ENCODE peak calls at places on chromosomes 16 and 17, in four cellular contexts. One of them, this sample, is unnamed.

GRCh38 chr16:4264546-4264945 is 8.3 kb downstream of the TFAP4 start:
- DNase-seq in putamen: no peak
- DNase-seq in Daoy: no peak
- DNase-seq in stimulated activated CD4-positive, alpha-beta T cell treated with anti-CD3 and anti-CD28 coated beads, Interleukin-4, amount 100 ng/mL, for 24 hours: no peak
- DNase-seq in this sample: no peak

GRCh38 chr16:71896688-71897368 is 1.5 kb downstream of the IST1 start:
- DNase-seq in putamen: no peak
- DNase-seq in Daoy: no peak
- DNase-seq in stimulated activated CD4-positive, alpha-beta T cell treated with anti-CD3 and anti-CD28 coated beads, Interleukin-4, amount 100 ng/mL, for 24 hours: no peak
- DNase-seq in this sample: no peak

GRCh38 chr16:58584831-58585505 is 44.7 kb downstream of the CNOT1 start:
- DNase-seq in putamen: no peak
- DNase-seq in Daoy: no peak
- DNase-seq in stimulated activated CD4-positive, alpha-beta T cell treated with anti-CD3 and anti-CD28 coated beads, Interleukin-4, amount 100 ng/mL, for 24 hours: no peak
- DNase-seq in this sample: no peak

GRCh38 chr17:17300624-17301568 is 2.3 kb upstream of the NT5M start:
- DNase-seq in putamen: no peak
- DNase-seq in Daoy: peak; percentile 68
- DNase-seq in stimulated activated CD4-positive, alpha-beta T cell treated with anti-CD3 and anti-CD28 coated beads, Interleukin-4, amount 100 ng/mL, for 24 hours: peak; percentile 59
- DNase-seq in this sample: no peak

GRCh38 chr17:56710986-56711385 is 117.5 kb downstream of the NOG start:
- DNase-seq in putamen: no peak
- DNase-seq in Daoy: no peak
- DNase-seq in stimulated activated CD4-positive, alpha-beta T cell treated with anti-CD3 and anti-CD28 coated beads, Interleukin-4, amount 100 ng/mL, for 24 hours: no peak
- DNase-seq in this sample: peak; percentile 57

GRCh38 chr17:77698903-77699615 is 259.4 kb upstream of the TNRC6C start:
- DNase-seq in putamen: no peak
- DNase-seq in Daoy: no peak
- DNase-seq in stimulated activated CD4-positive, alpha-beta T cell treated with anti-CD3 and anti-CD28 coated beads, Interleukin-4, amount 100 ng/mL, for 24 hours: no peak
- DNase-seq in this sample: no peak

GRCh38 chr16:67563708-67564468 is 1.6 kb downstream of the CTCF start:
- DNase-seq in putamen: no peak
- DNase-seq in Daoy: no peak
- DNase-seq in stimulated activated CD4-positive, alpha-beta T cell treated with anti-CD3 and anti-CD28 coated beads, Interleukin-4, amount 100 ng/mL, for 24 hours: peak; percentile 38
- DNase-seq in this sample: peak; percentile 21

GRCh38 chr17:37791434-37791833 is 46.6 kb upstream of the HNF1B start:
- DNase-seq in putamen: no peak
- DNase-seq in Daoy: peak; percentile 54
- DNase-seq in stimulated activated CD4-positive, alpha-beta T cell treated with anti-CD3 and anti-CD28 coated beads, Interleukin-4, amount 100 ng/mL, for 24 hours: peak; percentile 54
- DNase-seq in this sample: peak; percentile 52

GRCh38 chr16:22220714-22221113 is 14.6 kb downstream of the EEF2K start:
- DNase-seq in putamen: peak; percentile 42
- DNase-seq in Daoy: no peak
- DNase-seq in stimulated activated CD4-positive, alpha-beta T cell treated with anti-CD3 and anti-CD28 coated beads, Interleukin-4, amount 100 ng/mL, for 24 hours: no peak
- DNase-seq in this sample: peak; percentile 80

GRCh38 chr17:41539071-41539492 is 11.0 kb upstream of the KRT19 start:
- DNase-seq in putamen: no peak
- DNase-seq in Daoy: peak; percentile 17
- DNase-seq in stimulated activated CD4-positive, alpha-beta T cell treated with anti-CD3 and anti-CD28 coated beads, Interleukin-4, amount 100 ng/mL, for 24 hours: no peak
- DNase-seq in this sample: no peak

GRCh38 chr16:67150058-67150832 is 553 bp downstream of the B3GNT9 start:
- DNase-seq in putamen: no peak
- DNase-seq in Daoy: no peak
- DNase-seq in stimulated activated CD4-positive, alpha-beta T cell treated with anti-CD3 and anti-CD28 coated beads, Interleukin-4, amount 100 ng/mL, for 24 hours: peak; percentile 49
- DNase-seq in this sample: peak; percentile 61

GRCh38 chr17:79974786-79975497 is 60.7 kb downstream of the TBC1D16 start:
- DNase-seq in putamen: no peak
- DNase-seq in Daoy: no peak
- DNase-seq in stimulated activated CD4-positive, alpha-beta T cell treated with anti-CD3 and anti-CD28 coated beads, Interleukin-4, amount 100 ng/mL, for 24 hours: no peak
- DNase-seq in this sample: no peak

GRCh38 chr16:51755039-51755501 is 604.0 kb upstream of the SALL1 start:
- DNase-seq in putamen: no peak
- DNase-seq in Daoy: no peak
- DNase-seq in stimulated activated CD4-positive, alpha-beta T cell treated with anti-CD3 and anti-CD28 coated beads, Interleukin-4, amount 100 ng/mL, for 24 hours: no peak
- DNase-seq in this sample: no peak

GRCh38 chr16:75003931-75004330 is 5.1 kb downstream of the ZNRF1 start:
- DNase-seq in putamen: no peak
- DNase-seq in Daoy: no peak
- DNase-seq in stimulated activated CD4-positive, alpha-beta T cell treated with anti-CD3 and anti-CD28 coated beads, Interleukin-4, amount 100 ng/mL, for 24 hours: no peak
- DNase-seq in this sample: no peak

GRCh38 chr16:78437352-78437968 is 338.0 kb downstream of the WWOX start:
- DNase-seq in putamen: peak; percentile 17
- DNase-seq in Daoy: peak; percentile 14
- DNase-seq in stimulated activated CD4-positive, alpha-beta T cell treated with anti-CD3 and anti-CD28 coated beads, Interleukin-4, amount 100 ng/mL, for 24 hours: peak; percentile 40
- DNase-seq in this sample: peak; percentile 11

GRCh38 chr17:58539703-58540102 is 25.3 kb upstream of the MTMR4 start:
- DNase-seq in putamen: no peak
- DNase-seq in Daoy: no peak
- DNase-seq in stimulated activated CD4-positive, alpha-beta T cell treated with anti-CD3 and anti-CD28 coated beads, Interleukin-4, amount 100 ng/mL, for 24 hours: no peak
- DNase-seq in this sample: peak; percentile 38

GRCh38 chr17:47884905-47885735 is 10.9 kb upstream of the SP2 start:
- DNase-seq in putamen: no peak
- DNase-seq in Daoy: no peak
- DNase-seq in stimulated activated CD4-positive, alpha-beta T cell treated with anti-CD3 and anti-CD28 coated beads, Interleukin-4, amount 100 ng/mL, for 24 hours: no peak
- DNase-seq in this sample: no peak

GRCh38 chr16:12225816-12226480 is 249.4 kb downstream of the SNX29 start:
- DNase-seq in putamen: no peak
- DNase-seq in Daoy: no peak
- DNase-seq in stimulated activated CD4-positive, alpha-beta T cell treated with anti-CD3 and anti-CD28 coated beads, Interleukin-4, amount 100 ng/mL, for 24 hours: no peak
- DNase-seq in this sample: no peak

GRCh38 chr17:56635640-56636039 is 42.1 kb downstream of the NOG start:
- DNase-seq in putamen: no peak
- DNase-seq in Daoy: no peak
- DNase-seq in stimulated activated CD4-positive, alpha-beta T cell treated with anti-CD3 and anti-CD28 coated beads, Interleukin-4, amount 100 ng/mL, for 24 hours: no peak
- DNase-seq in this sample: no peak

GRCh38 chr17:79927688-79928501 is 88.7 kb upstream of the CBX4 start:
- DNase-seq in putamen: no peak
- DNase-seq in Daoy: no peak
- DNase-seq in stimulated activated CD4-positive, alpha-beta T cell treated with anti-CD3 and anti-CD28 coated beads, Interleukin-4, amount 100 ng/mL, for 24 hours: no peak
- DNase-seq in this sample: no peak

GRCh38 chr16:704047-704446 is 1.6 kb downstream of the FBXL16 start:
- DNase-seq in putamen: no peak
- DNase-seq in Daoy: no peak
- DNase-seq in stimulated activated CD4-positive, alpha-beta T cell treated with anti-CD3 and anti-CD28 coated beads, Interleukin-4, amount 100 ng/mL, for 24 hours: no peak
- DNase-seq in this sample: no peak

GRCh38 chr16:54506691-54507090 is 220.1 kb upstream of the IRX3 start:
- DNase-seq in putamen: no peak
- DNase-seq in Daoy: no peak
- DNase-seq in stimulated activated CD4-positive, alpha-beta T cell treated with anti-CD3 and anti-CD28 coated beads, Interleukin-4, amount 100 ng/mL, for 24 hours: no peak
- DNase-seq in this sample: no peak

GRCh38 chr16:3157229-3158013 is 22.6 kb downstream of the ZNF213 start:
- DNase-seq in putamen: peak; percentile 41
- DNase-seq in Daoy: peak; percentile 94
- DNase-seq in stimulated activated CD4-positive, alpha-beta T cell treated with anti-CD3 and anti-CD28 coated beads, Interleukin-4, amount 100 ng/mL, for 24 hours: peak; percentile 50
- DNase-seq in this sample: peak; percentile 84

GRCh38 chr17:43717913-43718312 is 40.7 kb downstream of the SOST start:
- DNase-seq in putamen: no peak
- DNase-seq in Daoy: no peak
- DNase-seq in stimulated activated CD4-positive, alpha-beta T cell treated with anti-CD3 and anti-CD28 coated beads, Interleukin-4, amount 100 ng/mL, for 24 hours: no peak
- DNase-seq in this sample: no peak

GRCh38 chr17:14866266-14866665 is 398.9 kb downstream of the PMP22 start:
- DNase-seq in putamen: no peak
- DNase-seq in Daoy: peak; percentile 15
- DNase-seq in stimulated activated CD4-positive, alpha-beta T cell treated with anti-CD3 and anti-CD28 coated beads, Interleukin-4, amount 100 ng/mL, for 24 hours: no peak
- DNase-seq in this sample: no peak

GRCh38 chr16:83437036-83437435 is 370.7 kb upstream of the HSBP1 start:
- DNase-seq in putamen: no peak
- DNase-seq in Daoy: no peak
- DNase-seq in stimulated activated CD4-positive, alpha-beta T cell treated with anti-CD3 and anti-CD28 coated beads, Interleukin-4, amount 100 ng/mL, for 24 hours: no peak
- DNase-seq in this sample: no peak

This sample was measured in SJCRH30.